ENCODE peak calls at places on chromosomes 2 and 18, in nine cellular contexts. N is adipocyte, H is NCI-H1694 treated with DMSO at 0.1 percent for 48 hours, V is HT1080, O is body of pancreas, T is non-pigmented ciliary epithelial cell, S is cardiac fibroblast, Q is astrocyte of the spinal cord, C is posterior cingulate gyrus. Y is an unnamed sample.

GRCh38 chr2:32355976-32356734 is 668 bp upstream of the BIRC6 start:
- DNase-seq in N (no peak), H (peak), V (no peak), O (no peak), T (no peak), S (no peak), Q (no peak), C (no peak), Y (peak)

GRCh38 chr2:120985174-120985996 is 249.7 kb downstream of the GLI2 start:
- DNase-seq in N (no peak), H (no peak), V (no peak), O (no peak), T (no peak), S (no peak), Q (no peak), C (no peak), Y (no peak)

GRCh38 chr2:58539973-58540372 is 298.8 kb upstream of the FANCL start:
- DNase-seq in N (peak), H (peak), V (no peak), O (no peak), T (no peak), S (no peak), Q (no peak), C (no peak), Y (peak)

GRCh38 chr2:10377747-10378085 is 70.4 kb downstream of the ODC1 start:
- DNase-seq in N (no peak), H (no peak), V (no peak), O (no peak), T (no peak), S (no peak), Q (no peak), C (no peak), Y (no peak)

GRCh38 chr2:176637497-176638166 is 368.4 kb downstream of the MTX2 start:
- DNase-seq in N (peak), H (no peak), V (peak), O (peak), T (no peak), S (peak), Q (peak), C (peak), Y (peak)

GRCh38 chr2:241795021-241795999 is 13.7 kb upstream of the NEU4 start:
- DNase-seq in N (no peak), H (no peak), V (no peak), O (no peak), T (no peak), S (no peak), Q (no peak), C (peak), Y (no peak)

GRCh38 chr2:160813506-160813858 is 319.9 kb upstream of the RBMS1 start:
- DNase-seq in N (no peak), H (no peak), V (no peak), O (no peak), T (no peak), S (no peak), Q (no peak), C (no peak), Y (no peak)

GRCh38 chr2:96962567-96963203 is 23.7 kb downstream of the FAM178B start:
- DNase-seq in N (peak), H (no peak), V (no peak), O (no peak), T (no peak), S (no peak), Q (no peak), C (peak), Y (no peak)

GRCh38 chr2:26493631-26494030 is 15.7 kb upstream of the OTOF start:
- DNase-seq in N (no peak), H (no peak), V (no peak), O (no peak), T (no peak), S (no peak), Q (no peak), C (no peak), Y (no peak)

GRCh38 chr18:9823805-9824473 is 61.8 kb upstream of the TXNDC2 start:
- DNase-seq in N (peak), H (no peak), V (peak), O (no peak), T (no peak), S (peak), Q (peak), C (no peak), Y (peak)

GRCh38 chr2:219687266-219687665 is 59.8 kb downstream of the SLC4A3 start:
- DNase-seq in N (no peak), H (no peak), V (peak), O (no peak), T (no peak), S (peak), Q (peak), C (no peak), Y (peak)

GRCh38 chr18:50573679-50574078 is 13.8 kb downstream of the MAPK4 start:
- DNase-seq in N (no peak), H (no peak), V (no peak), O (no peak), T (no peak), S (no peak), Q (no peak), C (no peak), Y (no peak)

GRCh38 chr2:25324905-25325592 is 16.7 kb downstream of the DNMT3A start:
- DNase-seq in N (no peak), H (no peak), V (no peak), O (peak), T (no peak), S (peak), Q (peak), C (peak), Y (peak)

GRCh38 chr2:197368412-197368811 is 57.8 kb upstream of the ANKRD44 start:
- DNase-seq in N (no peak), H (no peak), V (no peak), O (no peak), T (no peak), S (no peak), Q (no peak), C (no peak), Y (no peak)

GRCh38 chr18:59382388-59382787 is 23.3 kb upstream of the LMAN1 start:
- DNase-seq in N (no peak), H (no peak), V (no peak), O (no peak), T (no peak), S (peak), Q (no peak), C (no peak), Y (no peak)

GRCh38 chr2:126769118-126769517 is 113.2 kb downstream of the GYPC start:
- DNase-seq in N (no peak), H (no peak), V (no peak), O (no peak), T (no peak), S (no peak), Q (no peak), C (no peak), Y (no peak)

GRCh38 chr2:168097431-168097830 is 150.0 kb downstream of the STK39 start:
- DNase-seq in N (no peak), H (no peak), V (no peak), O (no peak), T (no peak), S (no peak), Q (no peak), C (no peak), Y (no peak)